ENCODE peak calls at places on chromosomes 13 and 19, in four cellular contexts. S is mesendoderm, B is GM23248, C is A549. D is an unnamed sample.

GRCh38 chr19:50516859-50517703 is 3.4 kb upstream of the ASPDH start:
- DNase-seq in C (no peak), S (no peak), B (no peak), D (no peak)

GRCh38 chr19:4589579-4590410 is 30.3 kb upstream of the SEMA6B start:
- DNase-seq in C (no peak), S (peak), B (no peak), D (no peak)

GRCh38 chr19:45815501-45816216 is 551 bp upstream of the RSPH6A start:
- DNase-seq in B (no peak), C (no peak), S (peak), D (no peak)

GRCh38 chr19:36093687-36094086 is 17.3 kb upstream of the OVOL3 start:
- DNase-seq in S (no peak), B (no peak), C (no peak), D (no peak)

GRCh38 chr19:18357041-18357440 is 16.6 kb downstream of the PGPEP1 start:
- DNase-seq in B (no peak), C (no peak), S (no peak), D (no peak)

GRCh38 chr13:95235944-95236343 is 65.3 kb downstream of the ABCC4 start:
- DNase-seq in C (no peak), B (no peak), S (no peak), D (no peak)

GRCh38 chr19:3404324-3405260 is 38.2 kb downstream of the NFIC start:
- DNase-seq in S (no peak), C (no peak), B (peak), D (no peak)

GRCh38 chr13:95880346-95880745 is 172.9 kb downstream of the UGGT2 start:
- DNase-seq in B (no peak), C (no peak), S (no peak), D (no peak)

GRCh38 chr19:9075064-9075964 is 11.5 kb upstream of the OR1M1 start:
- DNase-seq in S (peak), B (peak), C (peak), D (peak)

GRCh38 chr19:22533761-22534160 is 100.4 kb upstream of the ZNF492 start:
- DNase-seq in B (no peak), S (no peak), C (no peak), D (no peak)

GRCh38 chr13:98214008-98214643 is 37.1 kb upstream of the RNF113B start:
- DNase-seq in B (peak), C (no peak), S (no peak), D (no peak)

GRCh38 chr19:45638930-45639729 is at the start of gene EML2:
- DNase-seq in C (peak), S (peak), B (peak), D (peak)

GRCh38 chr19:53394522-53394973 is 401 bp upstream of the ZNF765 start:
- DNase-seq in S (peak), B (peak), C (no peak), D (peak)

GRCh38 chr19:47110521-47111080 is 3.0 kb downstream of the ZC3H4 start:
- DNase-seq in S (peak), B (peak), C (no peak), D (no peak)

GRCh38 chr13:31433756-31434155 is 234.0 kb downstream of the B3GLCT start:
- DNase-seq in C (no peak), B (peak), S (no peak), D (no peak)

GRCh38 chr19:40464059-40465024 is 1.2 kb downstream of the BLVRB start:
- DNase-seq in S (peak), C (peak), B (peak), D (peak)

GRCh38 chr13:77740097-77740496 is 42.6 kb downstream of the SLAIN1 start:
- DNase-seq in S (no peak), C (no peak), B (no peak), D (no peak)

GRCh38 chr13:95882121-95882520 is 171.1 kb downstream of the UGGT2 start:
- DNase-seq in C (no peak), B (no peak), S (no peak), D (no peak)

GRCh38 chr13:71015021-71015420 is 852.0 kb downstream of the DACH1 start:
- DNase-seq in S (peak), C (no peak), B (no peak), D (no peak)

GRCh38 chr19:8109455-8109854 is 39.9 kb downstream of the FBN3 start:
- DNase-seq in C (no peak), B (no peak), S (no peak), D (no peak)

GRCh38 chr19:35213678-35214632 is 14.6 kb downstream of the FAM187B start:
- DNase-seq in C (peak), B (peak), S (no peak), D (peak)

GRCh38 chr13:46609726-46610125 is 56.8 kb downstream of the LRCH1 start:
- DNase-seq in S (no peak), B (no peak), C (no peak), D (no peak)

GRCh38 chr19:32404939-32405430 is 585 bp upstream of the DPY19L3 start:
- DNase-seq in C (no peak), B (peak), S (no peak), D (no peak)

GRCh38 chr13:101424381-101425155 is 8.3 kb upstream of the NALCN start:
- DNase-seq in B (peak), S (no peak), C (no peak), D (no peak)

GRCh38 chr19:44729516-44730033 is 18.9 kb upstream of the BCL3 start:
- DNase-seq in B (no peak), S (no peak), C (no peak), D (no peak)

GRCh38 chr13:83798731-83799130 is 83.5 kb downstream of the SLITRK1 start:
- DNase-seq in S (no peak), C (no peak), B (peak), D (no peak)

GRCh38 chr13:31627097-31627496 is 112.2 kb upstream of the RXFP2 start:
- DNase-seq in S (no peak), B (peak), C (no peak), D (no peak)

GRCh38 chr13:36173923-36174322 is 40.4 kb downstream of the SOHLH2 start:
- DNase-seq in C (no peak), S (no peak), B (no peak), D (no peak)

GRCh38 chr13:21638319-21639282 is 32.3 kb upstream of the FGF9 start:
- DNase-seq in B (peak), S (peak), C (peak), D (peak)
- H3K4me2 ChIP-seq in B (no peak), S (no peak), C (no peak), D (no peak)

GRCh38 chr19:1754651-1755466 is 1.6 kb downstream of the ONECUT3 start:
- DNase-seq in C (peak), B (no peak), S (no peak), D (no peak)
- H3K4me2 ChIP-seq in C (peak), B (no peak), S (no peak), D (peak)

GRCh38 chr13:28557725-28558124 is 62.8 kb upstream of the FLT1 start:
- DNase-seq in S (no peak), C (no peak), B (peak), D (no peak)

GRCh38 chr13:28551498-28551895 is 56.6 kb upstream of the FLT1 start:
- DNase-seq in B (no peak), S (no peak), C (no peak), D (no peak)

GRCh38 chr13:28550721-28551497 is 56.0 kb upstream of the FLT1 start:
- DNase-seq in B (no peak), C (no peak), S (no peak), D (no peak)

GRCh38 chr13:28552288-28552687 is 57.4 kb upstream of the FLT1 start:
- DNase-seq in C (no peak), S (no peak), B (no peak), D (no peak)

DNA sequence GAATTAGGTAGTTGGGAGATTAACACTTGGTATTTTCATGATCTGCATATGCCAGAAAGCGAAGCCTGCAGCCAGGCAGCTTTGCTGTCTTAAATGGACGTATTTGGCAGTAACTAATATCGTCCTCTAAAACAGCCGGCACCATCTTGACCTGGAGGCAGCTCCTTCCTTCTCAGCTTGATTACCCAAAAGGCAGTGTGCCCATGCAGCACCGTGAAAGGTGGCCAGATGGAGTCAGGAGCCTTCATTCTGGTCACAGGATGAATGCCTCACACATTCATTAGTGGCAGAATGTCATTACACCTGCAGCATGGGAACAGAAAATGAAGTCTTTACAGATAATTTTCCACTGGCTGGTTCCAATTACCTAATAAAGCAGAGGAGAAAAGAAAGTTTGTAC is 59.0 kb upstream of the FLT1 start:
- DNase-seq in B (no peak), C (no peak), S (no peak), D (no peak)
- H3K4me2 ChIP-seq in B (no peak), C (no peak), S (no peak), D (no peak)

GRCh38 chr19:57578487-57579205 is at the start of gene ZNF416:
- DNase-seq in B (peak), C (peak), S (peak), D (peak)

GRCh38 chr19:57587529-57587928 is 3.6 kb downstream of the ZIK1 start:
- DNase-seq in S (no peak), B (peak), C (no peak), D (no peak)

GRCh38 chr19:57583104-57583520 is 833 bp upstream of the ZIK1 start:
- DNase-seq in B (no peak), S (no peak), C (no peak), D (no peak)

GRCh38 chr19:57583521-57584416 is at the start of gene ZIK1:
- DNase-seq in S (peak), B (peak), C (no peak), D (peak)
- H3K4me2 ChIP-seq in S (peak), B (peak), C (no peak), D (no peak)